ENCODE peak calls at places on chromosomes 4 and X, in five cellular contexts. Y is adrenal gland, T is prostate gland, H is GM23248, E is NT2/D1. F is an unnamed sample. For H3K4me1, the result is how much of the 10 kb centered on the place peaks cover.

GRCh38 chrX:55593756-55594257 is 29.4 kb upstream of the FOXR2 start:
- DNase-seq in H (no peak), T (no peak), Y (no peak), E (no peak), F (no peak)

GRCh38 chrX:6557690-6558089 is 22.8 kb upstream of the VCX3A start:
- DNase-seq in Y (no peak), H (no peak), T (no peak), E (no peak), F (no peak)

GRCh38 chrX:94830717-94831116 is 1156.7 kb downstream of the FAM133A start:
- DNase-seq in Y (no peak), T (no peak), H (no peak), E (no peak), F (no peak)

GRCh38 chr4:110840221-110840654 is 217.4 kb upstream of the PITX2 start:
- DNase-seq in E (no peak), H (peak), T (no peak), Y (no peak), F (no peak)

GRCh38 chr4:1177274-1178141 is 5.1 kb upstream of the SPON2 start:
- DNase-seq in E (no peak), T (no peak), H (peak), Y (no peak), F (peak)

GRCh38 chr4:80610199-80610598 is 274.7 kb downstream of the CFAP299 start:
- DNase-seq in Y (no peak), T (no peak), E (no peak), H (no peak), F (no peak)

GRCh38 chr4:87410157-87410556 is 12.2 kb upstream of the NUDT9 start:
- DNase-seq in T (no peak), H (no peak), E (no peak), Y (no peak), F (no peak)

GRCh38 chr4:103754844-103755243 is 35.1 kb upstream of the TACR3 start:
- DNase-seq in T (no peak), E (no peak), Y (no peak), H (peak), F (no peak)

GRCh38 chr4:76640252-76640925 is 205.4 kb downstream of the SHROOM3 start:
- DNase-seq in Y (no peak), T (no peak), H (no peak), E (no peak), F (no peak)

GRCh38 chr4:38365748-38366310 is 298.2 kb upstream of the KLF3 start:
- DNase-seq in E (no peak), H (no peak), Y (no peak), T (no peak), F (no peak)

GRCh38 chr4:88059781-88060180 is 52.3 kb downstream of the PKD2 start:
- DNase-seq in Y (no peak), T (no peak), E (no peak), H (no peak), F (no peak)

GRCh38 chr4:139144911-139145551 is 32.0 kb downstream of the ELF2 start:
- DNase-seq in H (no peak), T (no peak), Y (no peak), E (no peak), F (no peak)

GRCh38 chr4:31237242-31237641 is 517.1 kb downstream of the PCDH7 start:
- DNase-seq in E (no peak), T (no peak), H (no peak), Y (no peak), F (no peak)

GRCh38 chr4:165609653-165610052 is 230.8 kb downstream of the CPE start:
- DNase-seq in E (no peak), T (no peak), H (no peak), Y (no peak), F (no peak)

GRCh38 chr4:165610679-165611551 is 232.1 kb downstream of the CPE start:
- DNase-seq in T (no peak), Y (no peak), H (no peak), E (no peak), F (no peak)

DNA sequence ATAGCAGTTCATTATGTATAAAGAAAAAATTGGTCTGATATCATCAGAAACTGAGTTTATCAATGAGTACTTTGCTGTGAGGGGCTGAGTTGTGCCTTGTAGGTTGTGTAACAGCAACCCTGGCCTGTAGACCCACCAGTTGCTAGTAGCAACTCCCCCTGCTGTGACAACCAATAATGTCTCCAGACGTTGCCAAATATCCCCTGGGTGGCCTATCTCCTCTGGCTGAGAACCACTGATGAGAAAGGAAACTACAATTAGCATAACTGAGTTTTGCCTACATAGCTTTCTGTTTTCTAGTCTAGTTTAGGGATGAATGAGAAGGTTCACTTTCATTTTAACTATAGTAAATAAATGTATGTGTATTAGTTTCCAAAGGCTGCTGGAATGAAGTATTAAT is 234.1 kb downstream of the CPE start:
- DNase-seq in T (no peak), H (no peak), E (no peak), Y (no peak), F (no peak)
- H3K4me1 ChIP-seq in T (under half), H (under half), E (under half), Y (under half), F (under half)

DNA sequence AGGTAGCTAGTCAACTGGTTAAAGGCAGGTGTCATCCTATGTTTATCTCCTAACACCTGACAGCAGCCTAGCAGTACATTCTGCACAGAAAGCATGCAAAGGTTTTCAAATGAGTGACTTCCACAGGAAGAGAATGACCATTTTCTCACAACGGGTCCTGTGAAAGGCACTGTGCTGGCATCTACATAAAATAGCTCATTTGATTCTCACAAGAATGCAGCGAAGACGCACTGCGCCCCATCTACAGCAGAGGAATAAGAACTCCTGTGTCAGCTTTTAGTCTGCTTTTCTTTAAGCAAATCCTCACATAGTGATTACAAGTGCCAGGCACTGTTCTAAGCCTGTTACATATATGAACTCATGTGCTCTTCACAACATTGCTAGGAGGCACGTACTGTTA is 62.5 kb downstream of the AFAP1 start:
- DNase-seq in H (no peak), T (no peak), Y (no peak), E (no peak), F (no peak)
- H3K4me1 ChIP-seq in H (half or more), T (under half), Y (under half), E (under half), F (under half)

GRCh38 chrX:71659342-71659741 is 8.0 kb upstream of the LOC101059915 start:
- DNase-seq in H (no peak), T (no peak), Y (no peak), E (no peak), F (no peak)

GRCh38 chrX:71657267-71657666 is 10.1 kb upstream of the LOC101059915 start:
- DNase-seq in T (no peak), H (peak), Y (no peak), E (no peak), F (no peak)

GRCh38 chrX:71659959-71660358 is 7.4 kb upstream of the LOC101059915 start:
- DNase-seq in T (no peak), H (no peak), Y (no peak), E (no peak), F (no peak)

GRCh38 chrX:71661919-71662318 is 5.4 kb upstream of the LOC101059915 start:
- DNase-seq in T (no peak), E (no peak), Y (no peak), H (no peak), F (no peak)

GRCh38 chrX:71660562-71661416 is 6.6 kb upstream of the LOC101059915 start:
- DNase-seq in E (no peak), T (no peak), Y (no peak), H (no peak), F (no peak)
- H3K4me1 ChIP-seq in E (under half), T (under half), Y (under half), H (under half), F (under half)

GRCh38 chr4:2797545-2798305 is 4.8 kb downstream of the SH3BP2 start:
- DNase-seq in Y (peak), E (no peak), H (no peak), T (peak), F (peak)
- H3K4me1 ChIP-seq in Y (under half), E (under half), H (under half), T (under half), F (half or more)

DNA sequence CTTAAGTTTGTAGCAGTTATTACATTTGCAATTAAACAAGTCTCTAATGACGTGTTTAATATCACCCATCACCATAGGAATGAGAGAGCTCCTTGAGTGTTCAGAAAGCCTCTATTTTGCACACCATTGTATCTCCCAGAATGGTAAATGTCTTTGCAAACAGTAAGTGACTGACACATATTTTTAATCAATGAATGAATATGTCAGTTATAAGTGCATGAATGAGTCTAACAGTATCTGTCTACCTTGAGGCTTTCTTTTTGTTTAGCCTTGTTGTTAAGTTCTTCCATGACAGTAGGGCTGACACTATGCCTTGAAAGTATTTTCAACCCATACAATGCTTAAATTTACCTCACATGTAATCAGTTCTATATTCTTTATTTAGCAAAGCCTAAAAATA is 292.2 kb downstream of the STPG2 start:
- DNase-seq in H (no peak), E (no peak), T (no peak), Y (no peak), F (no peak)
- H3K4me1 ChIP-seq in H (under half), E (under half), T (under half), Y (under half), F (under half)

GRCh38 chr4:41389356-41389755 is 132.6 kb downstream of the UCHL1 start:
- DNase-seq in E (no peak), T (no peak), H (no peak), Y (no peak), F (no peak)
- H3K4me1 ChIP-seq in E (under half), T (under half), H (under half), Y (under half), F (under half)

GRCh38 chrX:154541589-154541895 is 5.1 kb downstream of the G6PD start:
- DNase-seq in E (no peak), T (no peak), Y (no peak), H (no peak), F (no peak)

GRCh38 chrX:154535892-154536291 is 10.8 kb downstream of the G6PD start:
- DNase-seq in T (no peak), Y (no peak), H (no peak), E (no peak), F (no peak)

GRCh38 chrX:154540897-154541535 is 5.6 kb downstream of the G6PD start:
- DNase-seq in H (no peak), Y (peak), E (no peak), T (peak), F (peak)

GRCh38 chrX:154541896-154542722 is 4.5 kb downstream of the G6PD start:
- DNase-seq in E (no peak), H (peak), Y (peak), T (no peak), F (peak)

GRCh38 chrX:154539077-154539476 is 7.6 kb downstream of the G6PD start:
- DNase-seq in T (no peak), H (no peak), E (no peak), Y (no peak), F (no peak)
- H3K4me1 ChIP-seq in T (under half), H (under half), E (under half), Y (under half), F (under half)

DNA sequence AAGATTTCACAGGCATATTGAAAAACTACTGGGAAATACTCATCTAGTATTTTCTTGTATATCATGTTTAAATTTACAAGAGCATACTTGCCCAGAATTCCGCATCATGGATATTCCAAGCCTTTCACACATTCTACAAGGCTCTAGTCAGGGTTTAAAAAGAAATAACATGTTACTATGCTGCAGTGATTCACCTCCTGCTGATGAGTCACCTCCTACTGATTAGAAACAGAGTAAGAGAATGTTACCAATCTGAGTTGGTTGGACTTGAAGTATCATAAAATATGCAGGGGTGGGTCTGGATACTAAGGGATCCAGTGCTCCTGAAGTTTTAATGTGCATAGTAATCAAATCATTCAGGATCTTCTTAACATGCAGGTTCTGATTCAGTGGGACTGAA is 192.0 kb upstream of the ANK2 start:
- DNase-seq in H (peak), E (no peak), Y (no peak), T (no peak), F (no peak)
- H3K4me1 ChIP-seq in H (under half), E (under half), Y (under half), T (under half), F (under half)

GRCh38 chrX:150036181-150036580 is 97.9 kb upstream of the EOLA2 start:
- DNase-seq in T (no peak), E (no peak), H (peak), Y (peak), F (no peak)
- H3K4me1 ChIP-seq in T (under half), E (under half), H (under half), Y (under half), F (under half)